ENCODE peak calls at places on chromosome 20, in four cellular contexts. H is sigmoid colon, U is GM12865, A is AG20443. N is an unnamed sample.

GRCh38 chr20:61599061-61599930 is 347.2 kb downstream of the CDH4 start:
- DNase-seq in A (no peak), U (no peak), H (no peak), N (no peak)

GRCh38 chr20:51383891-51384510 is 158.5 kb downstream of the NFATC2 start:
- DNase-seq in A (no peak), U (no peak), H (peak; percentile 22), N (no peak)

GRCh38 chr20:36887779-36888133 is 11.8 kb downstream of the TLDC2 start:
- DNase-seq in H (no peak), U (no peak), A (peak; percentile 37), N (no peak)

GRCh38 chr20:768426-768978 is at the start of gene SLC52A3:
- DNase-seq in U (no peak), H (no peak), A (peak; percentile 27), N (peak; percentile 59)

GRCh38 chr20:44074252-44075151 is 112.5 kb downstream of the JPH2 start:
- DNase-seq in U (no peak), A (no peak), H (no peak), N (peak; percentile 46)

GRCh38 chr20:35600176-35600995 is 15.2 kb upstream of the SPAG4 start:
- DNase-seq in A (no peak), U (no peak), H (peak; percentile 57), N (no peak)

GRCh38 chr20:1469306-1469905 is 2.8 kb upstream of the NSFL1C start:
- DNase-seq in A (no peak), U (no peak), H (no peak), N (no peak)

GRCh38 chr20:18416478-18416877 is 50.4 kb downstream of the DZANK1 start:
- DNase-seq in A (no peak), U (no peak), H (no peak), N (no peak)

GRCh38 chr20:50724851-50725721 is 6.3 kb upstream of the PARD6B start:
- DNase-seq in U (peak; percentile 22), A (peak; percentile 90), H (peak; percentile 89), N (peak; percentile 100)

GRCh38 chr20:58014628-58015315 is 213.7 kb downstream of the ANKRD60 start:
- DNase-seq in A (no peak), H (no peak), U (no peak), N (peak; percentile 24)

GRCh38 chr20:17678295-17678694 is 3.7 kb downstream of the RRBP1 start:
- DNase-seq in A (no peak), U (no peak), H (no peak), N (no peak)

GRCh38 chr20:45779011-45779915 is 12.4 kb downstream of the WFDC3 start:
- DNase-seq in U (no peak), A (peak; percentile 93), H (peak; percentile 98), N (peak; percentile 97)

GRCh38 chr20:15310361-15310760 is 972.9 kb upstream of the FLRT3 start:
- DNase-seq in A (no peak), H (no peak), U (no peak), N (peak; percentile 6)

GRCh38 chr20:37903317-37904007 is 535 bp downstream of the VSTM2L start:
- DNase-seq in H (no peak), U (no peak), A (peak; percentile 33), N (no peak)

GRCh38 chr20:515696-516095 is 27.9 kb downstream of the CSNK2A1 start:
- DNase-seq in A (no peak), H (no peak), U (no peak), N (no peak)

GRCh38 chr20:59382326-59382725 is 81.9 kb downstream of the EDN3 start:
- DNase-seq in H (no peak), A (no peak), U (no peak), N (no peak)

GRCh38 chr20:21182832-21183563 is 57.1 kb downstream of the KIZ start:
- DNase-seq in H (peak; percentile 80), A (peak; percentile 86), U (no peak), N (peak; percentile 84)

GRCh38 chr20:46939031-46939430 is 44.4 kb downstream of the EYA2 start:
- DNase-seq in A (no peak), H (no peak), U (peak; percentile 15), N (no peak)

GRCh38 chr20:63957690-63958441 is 1.6 kb upstream of the UCKL1 start:
- DNase-seq in A (peak; percentile 30), U (peak; percentile 39), H (no peak), N (peak; percentile 59)

GRCh38 chr20:33630507-33630906 is 31.6 kb upstream of the C20orf144 start:
- DNase-seq in U (no peak), A (no peak), H (no peak), N (no peak)

GRCh38 chr20:37314617-37315292 is 25.3 kb downstream of the MANBAL start:
- DNase-seq in U (no peak), A (no peak), H (peak; percentile 85), N (no peak)

GRCh38 chr20:63243604-63244247 is 8.0 kb downstream of the BIRC7 start:
- DNase-seq in U (no peak), H (no peak), A (no peak), N (no peak)

GRCh38 chr20:22904411-22904810 is 130.7 kb upstream of the SSTR4 start:
- DNase-seq in U (no peak), A (no peak), H (no peak), N (no peak)

GRCh38 chr20:47922280-47922675 is 137.0 kb upstream of the SULF2 start:
- DNase-seq in U (no peak), H (no peak), A (peak; percentile 54), N (no peak)

GRCh38 chr20:37565134-37565811 is 37.6 kb upstream of the BLCAP start:
- DNase-seq in A (no peak), H (no peak), U (no peak), N (no peak)

GRCh38 chr20:57244627-57245214 is 21.7 kb downstream of the BMP7 start:
- DNase-seq in A (no peak), U (no peak), H (no peak), N (no peak)

GRCh38 chr20:36528176-36528874 is 13.0 kb upstream of the MYL9 start:
- DNase-seq in A (no peak), H (no peak), U (no peak), N (no peak)

GRCh38 chr20:3784226-3784853 is 2.2 kb downstream of the CENPB start:
- DNase-seq in A (peak; percentile 16), U (no peak), H (no peak), N (no peak)

GRCh38 chr20:24970030-24970553 is 21.0 kb downstream of the CST7 start:
- DNase-seq in A (no peak), U (no peak), H (peak; percentile 27), N (no peak)

GRCh38 chr20:42027746-42028268 is 409.6 kb upstream of the CHD6 start:
- DNase-seq in H (no peak), A (no peak), U (no peak), N (no peak)